ENCODE peak calls at places on chromosome 15, in four cellular contexts. V, O, J and N are unnamed samples.

GRCh38 chr15:51907136-51907862 is 64.3 kb downstream of the LEO1 start:
- DNase-seq in V (peak; percentile 96), O (peak; percentile 94), J (no peak), N (peak; percentile 23)

GRCh38 chr15:90305932-90306331 is 40.5 kb downstream of the NGRN start:
- DNase-seq in V (no peak), O (no peak), J (no peak), N (no peak)

GRCh38 chr15:37907136-37907535 is 27.3 kb upstream of the TMCO5A start:
- DNase-seq in V (peak; percentile 4), O (no peak), J (no peak), N (no peak)

GRCh38 chr15:98967096-98967495 is 40.5 kb downstream of the PGPEP1L start:
- DNase-seq in V (no peak), O (no peak), J (no peak), N (no peak)

GRCh38 chr15:25719101-25719985 is 143.8 kb downstream of the ATP10A start:
- DNase-seq in V (no peak), O (no peak), J (no peak), N (no peak)

GRCh38 chr15:69955240-69955894 is 142.3 kb downstream of the TLE3 start:
- DNase-seq in V (no peak), O (no peak), J (no peak), N (no peak)

GRCh38 chr15:90322531-90322930 is 29.6 kb upstream of the ZNF774 start:
- DNase-seq in V (no peak), O (no peak), J (no peak), N (no peak)

GRCh38 chr15:51097553-51098330 is 3.0 kb upstream of the TNFAIP8L3 start:
- DNase-seq in V (no peak), O (peak; percentile 19), J (no peak), N (no peak)

GRCh38 chr15:50229336-50229735 is 36.2 kb downstream of the HDC start:
- DNase-seq in V (no peak), O (no peak), J (no peak), N (no peak)

GRCh38 chr15:46343527-46343926 is 708.7 kb downstream of the SQOR start:
- DNase-seq in V (no peak), O (no peak), J (no peak), N (no peak)

GRCh38 chr15:88476635-88477038 is 9.1 kb downstream of the MRPS11 start:
- DNase-seq in V (peak; percentile 15), O (peak; percentile 18), J (no peak), N (peak; percentile 61)

GRCh38 chr15:67413770-67414429 is 107.0 kb upstream of the C15orf61 start:
- DNase-seq in V (peak; percentile 23), O (peak; percentile 35), J (no peak), N (peak; percentile 14)

GRCh38 chr15:72732554-72732953 is 46.5 kb downstream of the BBS4 start:
- DNase-seq in V (no peak), O (no peak), J (no peak), N (no peak)

GRCh38 chr15:90086868-90087268 is 15.4 kb downstream of the IDH2 start:
- DNase-seq in V (no peak), O (peak; percentile 44), J (peak; percentile 75), N (peak; percentile 72)

GRCh38 chr15:55868707-55869106 is 124.7 kb downstream of the NEDD4 start:
- DNase-seq in V (no peak), O (peak; percentile 18), J (no peak), N (no peak)

GRCh38 chr15:29677871-29678431 is 144.3 kb downstream of the TJP1 start:
- DNase-seq in V (no peak), O (no peak), J (no peak), N (no peak)

DNA sequence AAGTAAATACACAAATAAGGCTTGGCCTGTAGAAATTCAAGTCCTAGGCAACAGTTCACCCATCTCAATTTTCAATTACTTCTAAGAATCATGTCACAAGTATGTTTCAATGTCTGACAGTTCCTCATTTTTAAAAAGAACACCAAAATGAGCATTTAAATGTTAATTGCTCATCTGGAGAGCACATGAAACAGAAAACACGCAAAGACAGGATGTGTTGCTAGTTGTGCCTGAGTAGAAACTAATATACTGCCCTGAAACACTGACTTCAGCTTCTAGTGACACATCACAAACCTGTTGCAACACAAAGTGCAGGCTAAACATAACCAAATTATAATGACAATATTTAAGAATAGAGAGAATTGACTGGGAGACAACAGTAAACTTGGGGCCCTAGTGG is 167.3 kb upstream of the THBS1 start:
- DNase-seq in V (no peak), O (no peak), J (no peak), N (no peak)
- TF ChIP-seq FOSL1 in V (no peak), O (no peak), J (no peak), N (no peak)

GRCh38 chr15:82159922-82160321 is 102.6 kb downstream of the EFL1 start:
- DNase-seq in V (peak; percentile 43), O (no peak), J (no peak), N (no peak)
- TF ChIP-seq FOSL1 in V (peak; percentile 32), O (no peak), J (no peak), N (no peak)

GRCh38 chr15:74367296-74367854 is at the start of gene CYP11A1:
- DNase-seq in V (no peak), O (no peak), J (no peak), N (no peak)

GRCh38 chr15:74362482-74362881 is 5.0 kb downstream of the CYP11A1 start:
- DNase-seq in V (no peak), O (no peak), J (no peak), N (no peak)

GRCh38 chr15:74368121-74368520 is 675 bp upstream of the CYP11A1 start:
- DNase-seq in V (no peak), O (no peak), J (no peak), N (no peak)

GRCh38 chr15:74364936-74365618 is 2.4 kb downstream of the CYP11A1 start:
- DNase-seq in V (no peak), O (no peak), J (no peak), N (no peak)

GRCh38 chr15:74365619-74366445 is 1.6 kb downstream of the CYP11A1 start:
- DNase-seq in V (no peak), O (peak; percentile 25), J (peak; percentile 83), N (no peak)
- TF ChIP-seq FOSL1 in V (no peak), O (no peak), J (no peak), N (no peak)

DNA sequence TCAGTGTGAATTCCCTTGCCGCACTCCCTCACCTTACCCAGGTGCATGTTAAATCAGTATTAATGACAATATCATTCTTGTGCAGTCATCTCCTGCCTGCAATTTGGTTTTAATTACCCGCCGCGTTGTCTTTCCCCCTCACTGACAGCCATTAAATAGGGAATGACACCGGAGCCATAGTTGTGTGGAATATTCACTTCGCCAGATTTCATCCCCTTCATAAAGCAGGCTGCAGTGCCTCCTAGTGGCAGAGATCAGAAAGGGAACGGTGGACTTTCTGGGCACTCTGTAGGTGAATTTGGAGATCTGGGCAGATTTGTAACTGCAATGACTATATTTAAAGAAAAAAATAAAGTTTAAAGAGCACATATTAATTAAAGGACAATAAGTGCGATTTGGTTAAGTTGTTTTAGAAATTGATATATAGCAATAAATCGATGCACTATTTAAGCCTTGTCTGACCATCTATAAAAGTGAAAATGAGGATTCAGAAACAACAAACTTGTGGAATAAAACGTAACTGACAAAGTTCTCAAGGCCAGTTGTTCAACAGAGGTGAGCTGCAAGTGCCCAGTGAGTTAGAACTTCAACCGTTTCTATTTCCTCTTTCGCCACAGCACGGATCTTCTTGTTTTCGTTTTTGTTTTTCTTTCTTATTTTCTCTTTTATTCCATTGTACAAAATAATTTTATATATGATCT is 725.1 kb upstream of the ARRDC4 start:
- DNase-seq in V (peak; percentile 15), O (peak; percentile 30), J (peak; percentile 79), N (peak; percentile 50)
- TF ChIP-seq FOSL1 in V (no peak), O (no peak), J (no peak), N (no peak)